ENCODE peak calls at places on chromosomes 4 and X, in four cellular contexts. One of them, this sample, is unnamed.

GRCh38 chr4:181541396-181541795 is 701.8 kb upstream of the TENM3 start:
- DNase-seq in A549: no peak
- DNase-seq in K562: no peak
- DNase-seq in SK-N-SH: no peak
- DNase-seq in this sample: no peak

GRCh38 chr4:84529169-84529751 is 30.2 kb upstream of the NKX6-1 start:
- DNase-seq in A549: peak; percentile 13
- DNase-seq in K562: peak; percentile 16
- DNase-seq in SK-N-SH: peak; percentile 11
- DNase-seq in this sample: no peak

GRCh38 chr4:158020175-158020574 is 152.7 kb downstream of the GASK1B start:
- DNase-seq in A549: peak; percentile 10
- DNase-seq in K562: no peak
- DNase-seq in SK-N-SH: no peak
- DNase-seq in this sample: no peak

GRCh38 chrX:65903750-65904149 is 136.1 kb downstream of the VSIG4 start:
- DNase-seq in A549: no peak
- DNase-seq in K562: no peak
- DNase-seq in SK-N-SH: no peak
- DNase-seq in this sample: no peak

GRCh38 chrX:103151799-103152198 is 58.9 kb upstream of the NXF3 start:
- DNase-seq in A549: no peak
- DNase-seq in K562: no peak
- DNase-seq in SK-N-SH: no peak
- DNase-seq in this sample: no peak

GRCh38 chr4:124970011-124970410 is 257.5 kb upstream of the ANKRD50 start:
- DNase-seq in A549: no peak
- DNase-seq in K562: no peak
- DNase-seq in SK-N-SH: no peak
- DNase-seq in this sample: no peak

GRCh38 chr4:98685225-98686045 is 27.0 kb upstream of the TSPAN5 start:
- DNase-seq in A549: no peak
- DNase-seq in K562: no peak
- DNase-seq in SK-N-SH: no peak
- DNase-seq in this sample: no peak

GRCh38 chrX:109485470-109486340 is 3.8 kb upstream of the GUCY2F start:
- DNase-seq in A549: peak; percentile 15
- DNase-seq in K562: peak; percentile 51
- DNase-seq in SK-N-SH: peak; percentile 38
- DNase-seq in this sample: peak; percentile 34

GRCh38 chr4:155959417-155959816 is 5.8 kb upstream of the CTSO start:
- DNase-seq in A549: no peak
- DNase-seq in K562: no peak
- DNase-seq in SK-N-SH: no peak
- DNase-seq in this sample: no peak

GRCh38 chr4:81118086-81118485 is 87.6 kb downstream of the BMP3 start:
- DNase-seq in A549: no peak
- DNase-seq in K562: no peak
- DNase-seq in SK-N-SH: no peak
- DNase-seq in this sample: no peak

GRCh38 chr4:95392886-95393285 is 155.9 kb downstream of the UNC5C start:
- DNase-seq in A549: no peak
- DNase-seq in K562: no peak
- DNase-seq in SK-N-SH: no peak
- DNase-seq in this sample: no peak

GRCh38 chr4:91064157-91064853 is 937.1 kb downstream of the CCSER1 start:
- DNase-seq in A549: no peak
- DNase-seq in K562: no peak
- DNase-seq in SK-N-SH: peak; percentile 51
- DNase-seq in this sample: no peak

GRCh38 chr4:114263233-114263632 is 283.8 kb upstream of the ARSJ start:
- DNase-seq in A549: no peak
- DNase-seq in K562: no peak
- DNase-seq in SK-N-SH: no peak
- DNase-seq in this sample: no peak

GRCh38 chrX:45577361-45577760 is 376.7 kb upstream of the DIPK2B start:
- DNase-seq in A549: no peak
- DNase-seq in K562: no peak
- DNase-seq in SK-N-SH: no peak
- DNase-seq in this sample: no peak

GRCh38 chrX:2697741-2698294 is 6.7 kb downstream of the CD99 start:
- DNase-seq in A549: no peak
- DNase-seq in K562: no peak
- DNase-seq in SK-N-SH: no peak
- DNase-seq in this sample: peak; percentile 44

GRCh38 chr4:139692300-139693012 is 26.8 kb downstream of the MGST2 start:
- DNase-seq in A549: no peak
- DNase-seq in K562: no peak
- DNase-seq in SK-N-SH: peak; percentile 59
- DNase-seq in this sample: no peak

GRCh38 chr4:102692474-102692873 is 68.3 kb downstream of the MANBA start:
- DNase-seq in A549: no peak
- DNase-seq in K562: no peak
- DNase-seq in SK-N-SH: no peak
- DNase-seq in this sample: no peak

GRCh38 chrX:17654116-17654515 is 83.2 kb upstream of the SCML1 start:
- DNase-seq in A549: no peak
- DNase-seq in K562: no peak
- DNase-seq in SK-N-SH: no peak
- DNase-seq in this sample: no peak

GRCh38 chr4:90071289-90072235 is 55.6 kb upstream of the CCSER1 start:
- DNase-seq in A549: no peak
- DNase-seq in K562: no peak
- DNase-seq in SK-N-SH: no peak
- DNase-seq in this sample: no peak

GRCh38 chrX:109826954-109827708 is 94.1 kb upstream of the ACSL4 start:
- DNase-seq in A549: peak; percentile 21
- DNase-seq in K562: no peak
- DNase-seq in SK-N-SH: no peak
- DNase-seq in this sample: no peak

GRCh38 chrX:19954707-19955106 is 36.2 kb downstream of the BCLAF3 start:
- DNase-seq in A549: no peak
- DNase-seq in K562: no peak
- DNase-seq in SK-N-SH: no peak
- DNase-seq in this sample: no peak

GRCh38 chrX:112784692-112785091 is 55.9 kb downstream of the AMOT start:
- DNase-seq in A549: no peak
- DNase-seq in K562: no peak
- DNase-seq in SK-N-SH: no peak
- DNase-seq in this sample: no peak

GRCh38 chr4:147940144-147940543 is 208.3 kb downstream of the ARHGAP10 start:
- DNase-seq in A549: no peak
- DNase-seq in K562: no peak
- DNase-seq in SK-N-SH: peak; percentile 42
- DNase-seq in this sample: no peak

GRCh38 chrX:124337916-124338315 is 5.5 kb downstream of the TEX13D start:
- DNase-seq in A549: no peak
- DNase-seq in K562: no peak
- DNase-seq in SK-N-SH: no peak
- DNase-seq in this sample: no peak

GRCh38 chrX:150372280-150372679 is 9.2 kb downstream of the MAMLD1 start:
- DNase-seq in A549: no peak
- DNase-seq in K562: no peak
- DNase-seq in SK-N-SH: no peak
- DNase-seq in this sample: no peak

GRCh38 chrX:7941390-7942042 is 14.3 kb upstream of the PNPLA4 start:
- DNase-seq in A549: no peak
- DNase-seq in K562: no peak
- DNase-seq in SK-N-SH: no peak
- DNase-seq in this sample: no peak

GRCh38 chr4:73944061-73944875 is 37.6 kb downstream of the PF4 start:
- DNase-seq in A549: peak; percentile 2
- DNase-seq in K562: peak; percentile 30
- DNase-seq in SK-N-SH: peak; percentile 11
- DNase-seq in this sample: no peak

GRCh38 chrX:2484232-2484631 is 16.5 kb downstream of the DHRSX start:
- DNase-seq in A549: no peak
- DNase-seq in K562: no peak
- DNase-seq in SK-N-SH: no peak
- DNase-seq in this sample: no peak

GRCh38 chr4:82798168-82799005 is at the start of gene SCD5:
- DNase-seq in A549: peak; percentile 53
- DNase-seq in K562: peak; percentile 60
- DNase-seq in SK-N-SH: peak; percentile 86
- DNase-seq in this sample: no peak
- TF ChIP-seq REST in A549: no peak
- TF ChIP-seq REST in K562: no peak
- TF ChIP-seq REST in SK-N-SH: no peak
- TF ChIP-seq REST in this sample: no peak

DNA sequence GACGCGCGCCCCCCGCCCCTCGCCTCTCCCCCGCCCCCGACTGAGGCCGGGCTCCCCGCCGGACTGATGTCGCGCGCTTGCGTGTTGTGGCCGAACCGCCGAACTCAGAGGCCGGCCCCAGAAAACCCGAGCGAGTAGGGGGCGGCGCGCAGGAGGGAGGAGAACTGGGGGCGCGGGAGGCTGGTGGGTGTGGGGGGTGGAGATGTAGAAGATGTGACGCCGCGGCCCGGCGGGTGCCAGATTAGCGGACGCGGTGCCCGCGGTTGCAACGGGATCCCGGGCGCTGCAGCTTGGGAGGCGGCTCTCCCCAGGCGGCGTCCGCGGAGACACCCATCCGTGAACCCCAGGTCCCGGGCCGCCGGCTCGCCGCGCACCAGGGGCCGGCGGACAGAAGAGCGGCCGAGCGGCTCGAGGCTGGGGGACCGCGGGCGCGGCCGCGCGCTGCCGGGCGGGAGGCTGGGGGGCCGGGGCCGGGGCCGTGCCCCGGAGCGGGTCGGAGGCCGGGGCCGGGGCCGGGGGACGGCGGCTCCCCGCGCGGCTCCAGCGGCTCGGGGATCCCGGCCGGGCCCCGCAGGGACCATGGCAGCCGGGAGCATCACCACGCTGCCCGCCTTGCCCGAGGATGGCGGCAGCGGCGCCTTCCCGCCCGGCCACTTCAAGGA is at the start of gene FGF2:
- DNase-seq in A549: peak; percentile 28
- DNase-seq in K562: peak; percentile 76
- DNase-seq in SK-N-SH: peak; percentile 89
- DNase-seq in this sample: no peak
- TF ChIP-seq REST in A549: no peak
- TF ChIP-seq REST in K562: no peak
- TF ChIP-seq REST in SK-N-SH: no peak
- TF ChIP-seq REST in this sample: no peak

GRCh38 chrX:106933538-106933961 is 13.3 kb downstream of the CLDN2 start:
- DNase-seq in A549: peak; percentile 61
- DNase-seq in K562: no peak
- DNase-seq in SK-N-SH: peak; percentile 19
- DNase-seq in this sample: no peak

GRCh38 chrX:106931831-106932491 is 11.8 kb downstream of the CLDN2 start:
- DNase-seq in A549: no peak
- DNase-seq in K562: no peak
- DNase-seq in SK-N-SH: no peak
- DNase-seq in this sample: no peak

GRCh38 chrX:106935175-106935574 is 15.0 kb downstream of the CLDN2 start:
- DNase-seq in A549: no peak
- DNase-seq in K562: no peak
- DNase-seq in SK-N-SH: no peak
- DNase-seq in this sample: no peak

GRCh38 chrX:106932960-106933537 is 12.8 kb downstream of the CLDN2 start:
- DNase-seq in A549: no peak
- DNase-seq in K562: no peak
- DNase-seq in SK-N-SH: no peak
- DNase-seq in this sample: no peak

GRCh38 chrX:106932492-106932923 is 12.3 kb downstream of the CLDN2 start:
- DNase-seq in A549: peak; percentile 31
- DNase-seq in K562: no peak
- DNase-seq in SK-N-SH: no peak
- DNase-seq in this sample: no peak
- TF ChIP-seq REST in A549: no peak
- TF ChIP-seq REST in K562: no peak
- TF ChIP-seq REST in SK-N-SH: no peak
- TF ChIP-seq REST in this sample: no peak

GRCh38 chrX:47840106-47840505 is 3.4 kb downstream of the ZNF81 start:
- DNase-seq in A549: no peak
- DNase-seq in K562: no peak
- DNase-seq in SK-N-SH: no peak
- DNase-seq in this sample: no peak

GRCh38 chrX:47831788-47832187 is 4.9 kb upstream of the ZNF81 start:
- DNase-seq in A549: peak; percentile 38
- DNase-seq in K562: peak; percentile 66
- DNase-seq in SK-N-SH: peak; percentile 64
- DNase-seq in this sample: no peak

GRCh38 chrX:47838361-47838760 is 1.7 kb downstream of the ZNF81 start:
- DNase-seq in A549: no peak
- DNase-seq in K562: no peak
- DNase-seq in SK-N-SH: no peak
- DNase-seq in this sample: no peak

GRCh38 chrX:47836164-47837072 is at the start of gene ZNF81:
- DNase-seq in A549: peak; percentile 84
- DNase-seq in K562: peak; percentile 91
- DNase-seq in SK-N-SH: peak; percentile 86
- DNase-seq in this sample: peak; percentile 91
- TF ChIP-seq REST in A549: no peak
- TF ChIP-seq REST in K562: no peak
- TF ChIP-seq REST in SK-N-SH: no peak
- TF ChIP-seq REST in this sample: no peak

DNA sequence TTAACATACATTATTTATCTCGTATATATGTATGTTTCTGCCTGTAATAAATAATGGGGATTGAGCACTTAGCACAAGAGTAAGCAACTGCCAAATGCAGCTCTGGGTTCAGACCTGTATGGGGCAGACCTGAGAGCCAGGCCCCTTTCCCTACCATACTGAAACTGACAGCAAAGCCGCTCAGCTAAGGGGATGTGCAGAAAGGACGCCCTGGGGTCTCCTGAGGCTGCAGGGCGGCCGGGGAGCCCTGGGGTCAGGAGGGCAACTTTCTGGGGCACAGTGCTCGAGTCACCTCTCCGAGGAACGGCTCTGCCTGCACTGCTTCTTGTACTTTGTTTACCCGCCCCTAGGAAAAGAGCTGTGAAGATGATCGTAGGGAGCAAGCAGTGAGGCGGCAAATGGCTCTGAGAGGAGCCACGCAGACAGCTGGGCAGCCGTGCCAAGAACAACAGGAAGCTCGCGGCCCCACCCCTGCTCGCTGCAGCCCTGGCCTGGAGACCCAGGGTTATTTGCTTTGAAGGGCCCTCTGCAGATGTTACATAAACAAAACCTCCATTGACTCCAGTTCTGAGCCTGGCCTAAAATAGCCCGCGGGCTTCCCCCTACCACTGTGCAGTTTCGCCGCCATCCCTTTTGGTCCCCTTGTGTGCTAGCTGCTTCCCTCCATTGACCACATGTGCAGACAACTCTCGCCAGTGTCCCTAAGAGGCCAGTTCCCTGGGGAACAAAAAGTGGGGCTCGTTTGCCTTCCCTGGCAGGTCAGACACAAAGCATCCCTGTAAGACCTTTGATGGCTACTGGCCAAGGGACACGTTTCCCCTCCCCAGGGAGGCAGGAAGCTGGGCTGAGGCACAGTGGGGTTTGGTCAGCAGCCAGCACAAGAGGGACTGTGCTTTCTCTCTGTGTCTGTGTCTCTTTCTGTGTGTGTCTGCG is 111.3 kb upstream of the LNX1 start:
- DNase-seq in A549: peak; percentile 10
- DNase-seq in K562: no peak
- DNase-seq in SK-N-SH: peak; percentile 84
- DNase-seq in this sample: peak; percentile 88
- TF ChIP-seq REST in A549: no peak
- TF ChIP-seq REST in K562: no peak
- TF ChIP-seq REST in SK-N-SH: peak; percentile 28
- TF ChIP-seq REST in this sample: no peak